ENCODE peak calls at places on chromosomes 5 and 9, in six cellular contexts. B is uterus, T is breast epithelium, F is HCT116, K is fibroblast of lung, R is kidney epithelial cell. Q is an unnamed sample.
A peak's percentile ranks its signal among the peaks of the same experiment; 100 is the strongest.

GRCh38 chr5:41956943-41957342 is 31.9 kb downstream of the FBXO4 start:
- DNase-seq in B (no peak), T (no peak), F (no peak), K (no peak), R (no peak), Q (no peak)

GRCh38 chr9:33044677-33045282 is 19.7 kb downstream of the DNAJA1 start:
- DNase-seq in B (no peak), T (no peak), F (no peak), K (peak; percentile 22), R (no peak), Q (peak; percentile 21)

GRCh38 chr5:119022017-119022745 is 33.8 kb upstream of the DTWD2 start:
- DNase-seq in B (no peak), T (no peak), F (no peak), K (peak; percentile 71), R (no peak), Q (peak; percentile 59)

GRCh38 chr9:108756746-108757490 is 98.9 kb downstream of the ACTL7B start:
- DNase-seq in B (no peak), T (no peak), F (peak; percentile 33), K (no peak), R (no peak), Q (no peak)

GRCh38 chr5:14097998-14098471 is 45.1 kb upstream of the TRIO start:
- DNase-seq in B (no peak), T (no peak), F (no peak), K (peak; percentile 68), R (no peak), Q (peak; percentile 80)

GRCh38 chr9:92432350-92432749 is 8.1 kb upstream of the OMD start:
- DNase-seq in B (no peak), T (no peak), F (no peak), K (peak; percentile 72), R (no peak), Q (peak; percentile 47)

GRCh38 chr5:108487951-108488350 is 106.1 kb upstream of the FBXL17 start:
- DNase-seq in B (no peak), T (no peak), F (no peak), K (no peak), R (no peak), Q (no peak)

GRCh38 chr5:141632650-141633049 is 4.0 kb downstream of the HDAC3 start:
- DNase-seq in B (no peak), T (no peak), F (no peak), K (no peak), R (no peak), Q (no peak)

GRCh38 chr5:2388005-2388361 is 363.5 kb downstream of the IRX2 start:
- DNase-seq in B (no peak), T (no peak), F (no peak), K (no peak), R (no peak), Q (no peak)

GRCh38 chr9:37969130-37969529 is 65.2 kb upstream of the SLC25A51 start:
- DNase-seq in B (no peak), T (no peak), F (no peak), K (no peak), R (no peak), Q (peak; percentile 76)

GRCh38 chr9:8412327-8412726 is 612.7 kb upstream of the DMAC1 start:
- DNase-seq in B (no peak), T (no peak), F (no peak), K (no peak), R (no peak), Q (no peak)

GRCh38 chr9:10876333-10876732 is 263.5 kb upstream of the PTPRD start:
- DNase-seq in B (no peak), T (no peak), F (no peak), K (peak; percentile 12), R (no peak), Q (no peak)

GRCh38 chr5:173001229-173001841 is 17.8 kb downstream of the ATP6V0E1 start:
- DNase-seq in B (no peak), T (no peak), F (no peak), K (no peak), R (no peak), Q (no peak)

GRCh38 chr5:41509399-41510175 is 814 bp downstream of the PLCXD3 start:
- DNase-seq in B (no peak), T (no peak), F (no peak), K (no peak), R (no peak), Q (no peak)

GRCh38 chr5:81950996-81951395 is 20.8 kb upstream of the ATG10 start:
- DNase-seq in B (no peak), T (no peak), F (no peak), K (no peak), R (no peak), Q (no peak)

GRCh38 chr9:114004221-114004716 is 73.8 kb downstream of the AMBP start:
- DNase-seq in B (peak; percentile 32), T (peak; percentile 45), F (no peak), K (no peak), R (no peak), Q (peak; percentile 53)

GRCh38 chr9:13607746-13608445 is 328.4 kb upstream of the MPDZ start:
- DNase-seq in B (no peak), T (no peak), F (no peak), K (no peak), R (no peak), Q (no peak)

GRCh38 chr9:91580136-91580535 is 156.5 kb upstream of the NFIL3 start:
- DNase-seq in B (no peak), T (no peak), F (no peak), K (peak; percentile 16), R (no peak), Q (peak; percentile 5)

GRCh38 chr9:130688070-130688469 is 5.5 kb upstream of the EXOSC2 start:
- DNase-seq in B (no peak), T (no peak), F (no peak), K (no peak), R (no peak), Q (no peak)

GRCh38 chr9:130689937-130690700 is 3.5 kb upstream of the EXOSC2 start:
- DNase-seq in B (peak; percentile 93), T (no peak), F (peak; percentile 69), K (peak; percentile 99), R (no peak), Q (peak; percentile 98)

GRCh38 chr9:130692365-130692764 is 1.2 kb upstream of the EXOSC2 start:
- DNase-seq in B (no peak), T (no peak), F (no peak), K (no peak), R (no peak), Q (no peak)

GRCh38 chr9:130687615-130688014 is 6.0 kb upstream of the EXOSC2 start:
- DNase-seq in B (no peak), T (no peak), F (no peak), K (no peak), R (no peak), Q (no peak)

GRCh38 chr9:130689572-130689936 is 4.0 kb upstream of the EXOSC2 start:
- DNase-seq in B (no peak), T (no peak), F (no peak), K (no peak), R (no peak), Q (no peak)
- H3K4me3 ChIP-seq in B (peak overlapping the region; percentile 21), T (peak overlapping the region; percentile 67), F (peak overlapping the region; percentile 41), K (peak overlapping the region; percentile 60), R (no peak overlapping the region), Q (peak overlapping the region; percentile 55)

GRCh38 chr5:35162848-35163770 is 67.2 kb downstream of the PRLR start:
- DNase-seq in B (no peak), T (no peak), F (no peak), K (no peak), R (no peak), Q (no peak)

GRCh38 chr5:35164860-35165542 is 65.3 kb downstream of the PRLR start:
- DNase-seq in B (no peak), T (no peak), F (no peak), K (no peak), R (no peak), Q (no peak)

GRCh38 chr5:35161637-35162248 is 68.5 kb downstream of the PRLR start:
- DNase-seq in B (peak; percentile 26), T (no peak), F (no peak), K (no peak), R (no peak), Q (no peak)

GRCh38 chr5:35171108-35171507 is 59.2 kb downstream of the PRLR start:
- DNase-seq in B (no peak), T (no peak), F (no peak), K (no peak), R (no peak), Q (peak; percentile 12)

DNA sequence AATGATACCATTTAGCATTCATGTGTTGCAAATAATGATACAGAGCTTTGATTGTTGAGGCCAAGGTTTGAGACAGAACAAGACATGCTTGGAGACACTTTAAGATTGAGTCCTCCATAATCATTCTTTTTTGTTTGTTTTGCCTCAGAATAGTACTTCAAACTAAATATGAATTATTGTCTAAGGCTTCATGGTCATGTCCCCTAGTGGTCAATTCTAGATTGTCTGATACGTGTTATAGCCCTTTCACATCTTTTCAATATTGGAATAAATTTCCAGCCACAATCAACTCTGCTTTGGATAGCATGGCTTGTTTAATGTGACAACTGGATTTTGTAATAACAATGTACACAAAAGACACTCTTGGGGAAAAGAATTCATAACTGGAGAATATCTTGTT is 64.2 kb downstream of the PRLR start:
- DNase-seq in B (no peak), T (no peak), F (no peak), K (no peak), R (no peak), Q (no peak)
- TF ChIP-seq CTCF in B (no peak), T (no peak), F (peak; percentile 36), K (no peak), R (no peak), Q (peak; percentile 30)

DNA sequence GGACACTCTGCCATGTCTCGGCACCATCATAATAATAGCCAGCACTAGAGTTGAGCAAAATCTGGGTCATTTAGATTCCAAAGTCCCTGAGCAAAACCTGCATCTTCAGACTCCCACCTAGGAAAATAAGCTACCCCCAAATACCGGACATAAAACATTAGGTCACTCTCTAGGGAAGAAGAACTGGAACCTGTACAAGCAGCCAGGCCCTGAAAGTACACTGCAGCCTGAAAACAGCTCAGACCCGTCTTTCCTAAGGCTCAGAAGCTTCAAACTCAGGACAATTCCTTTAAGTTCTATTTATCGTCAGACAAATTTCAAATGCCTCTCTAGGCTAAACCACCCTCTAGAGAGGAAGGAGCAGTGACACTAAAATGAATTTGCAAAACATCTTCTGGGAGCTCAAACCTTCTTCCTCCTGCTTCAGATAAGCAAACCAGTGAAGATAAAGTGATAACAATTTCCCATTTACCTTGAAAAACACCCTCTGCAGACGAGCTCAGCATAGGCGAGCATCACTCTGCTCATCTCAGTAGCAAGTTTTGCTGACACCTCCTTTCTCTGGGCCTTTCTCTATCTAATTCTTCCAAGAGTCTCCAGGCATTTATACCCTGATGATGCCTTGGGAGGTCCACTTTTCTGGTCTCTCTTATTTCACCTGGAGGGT is 34.0 kb downstream of the ADAM19 start:
- DNase-seq in B (no peak), T (no peak), F (no peak), K (no peak), R (no peak), Q (no peak)
- H3K4me3 ChIP-seq in B (no peak overlapping the region), T (peak overlapping the region; percentile 37), F (no peak overlapping the region), K (no peak overlapping the region), R (no peak overlapping the region), Q (no peak overlapping the region)

GRCh38 chr5:15571081-15571480 is 71.1 kb downstream of the FBXL7 start:
- DNase-seq in B (no peak), T (no peak), F (no peak), K (no peak), R (no peak), Q (no peak)

GRCh38 chr5:15570491-15570890 is 70.5 kb downstream of the FBXL7 start:
- DNase-seq in B (no peak), T (no peak), F (no peak), K (no peak), R (no peak), Q (no peak)

GRCh38 chr5:15574121-15574520 is 74.1 kb downstream of the FBXL7 start:
- DNase-seq in B (no peak), T (no peak), F (no peak), K (no peak), R (no peak), Q (no peak)

GRCh38 chr5:15573594-15573993 is 73.6 kb downstream of the FBXL7 start:
- DNase-seq in B (no peak), T (no peak), F (no peak), K (peak; percentile 21), R (no peak), Q (no peak)

GRCh38 chr5:15571618-15572017 is 71.6 kb downstream of the FBXL7 start:
- DNase-seq in B (no peak), T (no peak), F (no peak), K (no peak), R (no peak), Q (no peak)
- TF ChIP-seq CTCF in B (no peak), T (no peak), F (no peak), K (no peak), R (no peak), Q (no peak)

Q was measured in fibroblast of villous mesenchyme.